ENCODE peak calls at places on chromosomes 13 and 19, in six cellular contexts. J is fibroblast of lung, H is heart left ventricle, S is ovary, T is pancreas, Q is PC-9. M is an unnamed sample. For H3K4me1, the result is how much of the 10 kb centered on the place peaks cover.

GRCh38 chr13:39559838-39560237 is 43.2 kb downstream of the LHFPL6 start:
- DNase-seq in J (no peak), H (no peak), S (no peak), T (no peak), Q (no peak), M (no peak)

GRCh38 chr13:62663767-62664166 is 1248.1 kb upstream of the PCDH20 start:
- DNase-seq in J (no peak), H (no peak), S (no peak), T (no peak), Q (no peak), M (no peak)

GRCh38 chr19:46192990-46193650 is 36.4 kb upstream of the IGFL1 start:
- DNase-seq in J (peak), H (no peak), S (no peak), T (no peak), Q (peak), M (no peak)

GRCh38 chr19:38665219-38665931 is 17.9 kb downstream of the ACTN4 start:
- DNase-seq in J (no peak), H (no peak), S (no peak), T (no peak), Q (no peak), M (no peak)

GRCh38 chr19:31675187-31675913 is 326.1 kb upstream of the TSHZ3 start:
- DNase-seq in J (peak), H (no peak), S (no peak), T (no peak), Q (no peak), M (no peak)

GRCh38 chr13:44199627-44200207 is 173.9 kb upstream of the SERP2 start:
- DNase-seq in J (peak), H (no peak), S (no peak), T (no peak), Q (peak), M (peak)

GRCh38 chr13:80010286-80010831 is 330.6 kb downstream of the SPRY2 start:
- DNase-seq in J (no peak), H (no peak), S (no peak), T (no peak), Q (no peak), M (no peak)

GRCh38 chr19:10961073-10961762 is 388 bp downstream of the SMARCA4 start:
- DNase-seq in J (peak), H (peak), S (peak), T (no peak), Q (no peak), M (no peak)

GRCh38 chr19:41755328-41755913 is at the start of gene CEACAM6:
- DNase-seq in J (no peak), H (no peak), S (no peak), T (no peak), Q (peak), M (no peak)

GRCh38 chr13:101417043-101417406 is 717 bp upstream of the NALCN start:
- DNase-seq in J (peak), H (no peak), S (no peak), T (no peak), Q (peak), M (no peak)

GRCh38 chr13:44801990-44802389 is 187.3 kb downstream of the NUFIP1 start:
- DNase-seq in J (peak), H (no peak), S (no peak), T (no peak), Q (peak), M (no peak)

GRCh38 chr13:110455941-110456340 is 105.6 kb downstream of the RAB20 start:
- DNase-seq in J (peak), H (peak), S (peak), T (peak), Q (peak), M (peak)

GRCh38 chr19:38134538-38135149 is 89.4 kb downstream of the DPF1 start:
- DNase-seq in J (peak), H (no peak), S (no peak), T (no peak), Q (no peak), M (no peak)

GRCh38 chr13:52195052-52195837 is 35.8 kb upstream of the NEK3 start:
- DNase-seq in J (peak), H (peak), S (peak), T (peak), Q (no peak), M (peak)

GRCh38 chr13:72145383-72145782 is 278.4 kb upstream of the DACH1 start:
- DNase-seq in J (no peak), H (no peak), S (no peak), T (no peak), Q (no peak), M (no peak)

GRCh38 chr19:751501-752341 is 809 bp downstream of the MISP start:
- DNase-seq in J (peak), H (no peak), S (no peak), T (no peak), Q (peak), M (peak)

GRCh38 chr13:62829476-62829875 is 1413.8 kb upstream of the PCDH20 start:
- DNase-seq in J (no peak), H (no peak), S (no peak), T (no peak), Q (no peak), M (no peak)

GRCh38 chr19:8510589-8511115 is 3.3 kb downstream of the ZNF414 start:
- DNase-seq in J (no peak), H (no peak), S (no peak), T (peak), Q (no peak), M (no peak)

GRCh38 chr13:53901593-53901992 is 873.0 kb downstream of the OLFM4 start:
- DNase-seq in J (no peak), H (no peak), S (no peak), T (no peak), Q (no peak), M (no peak)

GRCh38 chr13:113405481-113406300 is 41.8 kb upstream of the GRTP1 start:
- DNase-seq in J (peak), H (peak), S (no peak), T (peak), Q (no peak), M (no peak)

GRCh38 chr13:43298799-43299198 is 275.4 kb downstream of the DNAJC15 start:
- DNase-seq in J (no peak), H (no peak), S (no peak), T (no peak), Q (no peak), M (no peak)

GRCh38 chr13:89737051-89737450 is 1610.4 kb upstream of the MIR17HG start:
- DNase-seq in J (no peak), H (no peak), S (no peak), T (no peak), Q (no peak), M (no peak)

GRCh38 chr19:35959040-35959967 is 23.1 kb downstream of the LRFN3 start:
- DNase-seq in J (no peak), H (peak), S (no peak), T (peak), Q (no peak), M (peak)

GRCh38 chr13:49587311-49587847 is 2.0 kb upstream of the RCBTB1 start:
- DNase-seq in J (peak), H (no peak), S (no peak), T (no peak), Q (peak), M (no peak)

GRCh38 chr13:114315074-114315785 is 927 bp downstream of the CHAMP1 start:
- DNase-seq in J (no peak), H (no peak), S (no peak), T (no peak), Q (no peak), M (no peak)

GRCh38 chr19:44890366-44891015 is 563 bp upstream of the TOMM40 start:
- DNase-seq in J (peak), H (peak), S (no peak), T (peak), Q (peak), M (no peak)

GRCh38 chr19:42290523-42291436 is 11.2 kb upstream of the PRR19 start:
- DNase-seq in J (no peak), H (no peak), S (no peak), T (peak), Q (no peak), M (peak)

GRCh38 chr19:30152510-30153291 is 210.7 kb downstream of the URI1 start:
- DNase-seq in J (no peak), H (no peak), S (no peak), T (no peak), Q (no peak), M (no peak)

GRCh38 chr19:35249848-35250711 is 1.3 kb downstream of the LSR start:
- DNase-seq in J (no peak), H (no peak), S (no peak), T (no peak), Q (no peak), M (no peak)

GRCh38 chr13:29520671-29521070 is 74.8 kb downstream of the SLC7A1 start:
- DNase-seq in J (peak), H (no peak), S (no peak), T (no peak), Q (no peak), M (no peak)

GRCh38 chr19:10118960-10119359 is 739 bp downstream of the EIF3G start:
- DNase-seq in J (no peak), H (no peak), S (no peak), T (no peak), Q (peak), M (no peak)

GRCh38 chr13:53151692-53152421 is 123.2 kb downstream of the OLFM4 start:
- DNase-seq in J (peak), H (no peak), S (no peak), T (no peak), Q (no peak), M (no peak)

GRCh38 chr13:40026741-40027140 is 371.3 kb downstream of the COG6 start:
- DNase-seq in J (no peak), H (no peak), S (no peak), T (no peak), Q (no peak), M (no peak)

GRCh38 chr13:113176292-113176691 is 17.8 kb downstream of the PROZ start:
- DNase-seq in J (no peak), H (no peak), S (no peak), T (no peak), Q (no peak), M (no peak)

GRCh38 chr19:51020988-51021651 is 1.6 kb upstream of the KLK10 start:
- DNase-seq in J (peak), H (no peak), S (no peak), T (no peak), Q (peak), M (no peak)

GRCh38 chr13:109779074-109779473 is 7.3 kb downstream of the IRS2 start:
- DNase-seq in J (no peak), H (peak), S (no peak), T (no peak), Q (no peak), M (peak)

GRCh38 chr19:5128932-5129389 is 160.0 kb downstream of the KDM4B start:
- DNase-seq in J (peak), H (no peak), S (peak), T (peak), Q (no peak), M (peak)

GRCh38 chr19:37869766-37870340 is 36.5 kb downstream of the WDR87 start:
- DNase-seq in J (no peak), H (no peak), S (no peak), T (no peak), Q (no peak), M (no peak)

GRCh38 chr19:58395220-58395978 is at the start of gene RNF225:
- DNase-seq in J (no peak), H (no peak), S (no peak), T (peak), Q (peak), M (no peak)

DNA sequence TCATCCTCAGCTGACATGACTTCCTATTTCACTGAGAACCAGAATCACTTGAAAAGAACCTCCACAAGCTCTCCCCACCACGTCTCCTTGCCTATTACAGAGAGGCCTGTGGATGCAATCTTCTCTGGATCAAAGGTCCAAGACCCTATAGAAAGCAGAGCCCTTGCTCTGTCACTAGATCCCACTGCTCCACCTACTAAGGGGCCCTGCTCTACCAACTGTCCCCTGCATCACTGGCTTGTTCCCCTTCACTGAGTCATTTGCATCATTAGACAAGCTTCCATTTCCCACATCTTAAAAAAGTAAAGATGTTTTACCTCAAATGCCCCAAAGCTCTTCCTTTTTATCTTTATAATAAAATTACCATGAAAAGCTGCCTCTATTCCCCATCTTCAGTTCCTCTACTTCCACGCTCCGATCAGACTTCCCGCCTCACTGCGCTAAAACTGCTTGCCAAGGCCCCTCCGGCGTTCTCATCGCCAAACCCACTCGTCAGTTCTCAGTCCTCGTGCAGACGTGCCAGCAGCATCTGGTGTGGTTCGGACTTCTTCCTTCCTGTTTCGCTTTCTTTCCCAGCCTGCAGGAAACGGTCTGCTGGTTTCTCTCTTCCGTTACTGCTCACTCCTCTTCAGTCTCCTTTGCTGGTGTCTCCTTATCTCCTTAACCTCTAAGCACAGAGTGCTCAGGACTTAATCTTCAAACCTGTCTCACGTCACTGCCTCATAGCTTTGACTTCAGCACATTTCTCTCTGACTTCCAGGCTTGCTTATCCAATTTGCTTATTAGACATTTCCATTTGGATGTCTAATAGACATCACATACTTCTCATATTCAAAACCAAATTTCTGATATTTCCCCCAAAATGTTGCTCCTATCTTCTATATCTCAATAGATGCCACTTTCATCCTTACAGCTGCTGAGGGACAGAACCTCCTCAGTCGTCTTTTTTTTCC is 40.5 kb downstream of the RCBTB2 start:
- DNase-seq in J (peak), H (peak), S (peak), T (no peak), Q (no peak), M (peak)
- H3K4me1 ChIP-seq in J (under half), H (under half), S (under half), T (under half), Q (under half), M (under half)

DNA sequence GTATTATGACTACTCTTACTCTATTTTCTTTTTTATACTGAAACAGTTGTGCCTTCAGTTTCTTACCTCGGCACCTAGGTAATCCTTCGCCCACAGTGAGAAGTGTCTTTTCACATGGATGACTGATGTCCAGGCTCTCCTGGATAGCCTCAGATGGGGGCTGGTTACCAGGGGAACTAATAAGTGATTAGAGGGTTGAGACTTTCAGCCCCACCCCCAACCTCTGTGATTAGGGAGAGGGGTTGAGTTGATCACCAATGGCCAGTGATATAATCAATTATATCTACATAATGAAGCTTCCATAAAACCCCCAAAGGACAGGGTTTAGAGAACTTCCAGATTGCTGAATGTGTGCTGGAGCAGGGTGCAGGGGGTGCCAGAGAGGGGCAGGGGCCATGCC is 43.0 kb upstream of the GPR183 start:
- DNase-seq in J (no peak), H (no peak), S (no peak), T (no peak), Q (no peak), M (no peak)
- H3K4me3 ChIP-seq in J (no peak), H (no peak), S (no peak), T (no peak), Q (no peak), M (no peak)

GRCh38 chr13:33520480-33520839 is 234.9 kb upstream of the STARD13 start:
- DNase-seq in J (no peak), H (no peak), S (no peak), T (no peak), Q (no peak), M (no peak)
- H3K4me1 ChIP-seq in J (under half), H (under half), S (under half), T (under half), Q (under half), M (under half)

GRCh38 chr13:88074794-88075509 is 403.8 kb downstream of the SLITRK5 start:
- DNase-seq in J (peak), H (no peak), S (no peak), T (no peak), Q (no peak), M (no peak)
- H3K4me3 ChIP-seq in J (no peak), H (no peak), S (no peak), T (no peak), Q (no peak), M (no peak)

DNA sequence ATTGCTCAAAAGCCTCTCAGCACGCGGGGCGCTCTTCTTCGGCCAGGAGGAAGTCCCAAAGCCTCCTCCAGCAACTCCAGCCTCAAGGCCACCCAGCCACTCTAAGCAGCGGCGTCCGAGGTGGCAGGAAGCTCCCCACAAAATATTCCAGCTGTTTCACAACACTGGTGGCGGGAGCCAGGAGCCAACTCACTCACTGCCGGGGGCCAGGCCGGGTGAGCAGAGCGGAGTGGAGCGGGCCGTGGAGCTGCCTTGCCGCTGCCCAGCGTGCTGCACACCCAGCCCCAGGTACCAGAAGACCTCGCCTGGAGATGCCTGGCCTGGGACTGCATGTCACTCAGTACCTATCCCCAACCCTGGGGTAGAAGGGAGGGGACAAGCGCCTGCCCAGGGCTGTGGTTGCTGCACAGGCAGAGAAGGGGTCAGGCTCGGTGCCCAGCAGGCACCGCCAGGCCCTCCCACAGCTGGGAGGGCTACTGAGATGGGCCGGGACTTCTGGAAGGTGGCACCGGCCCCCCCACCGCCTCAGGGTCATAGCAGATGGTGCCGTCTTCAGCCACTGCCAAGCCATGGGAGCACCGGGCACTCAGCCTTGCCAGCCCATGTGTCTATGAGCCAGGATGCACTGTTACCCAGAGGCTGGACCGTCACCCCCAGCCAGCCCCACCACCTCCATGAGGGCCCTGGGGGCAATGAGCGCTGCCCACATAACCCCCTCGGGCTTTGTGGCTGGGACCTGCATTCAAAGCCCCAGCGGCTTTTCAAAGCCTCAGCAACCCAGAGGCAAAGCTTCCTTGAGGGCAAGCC is 59.2 kb downstream of the MLLT1 start:
- DNase-seq in J (peak), H (peak), S (peak), T (no peak), Q (no peak), M (peak)
- H3K4me1 ChIP-seq in J (under half), H (half or more), S (half or more), T (under half), Q (under half), M (under half)

GRCh38 chr19:18140473-18140872 is 12.5 kb upstream of the PIK3R2 start:
- DNase-seq in J (no peak), H (no peak), S (no peak), T (no peak), Q (no peak), M (no peak)

GRCh38 chr19:18137242-18137641 is 15.7 kb upstream of the PIK3R2 start:
- DNase-seq in J (no peak), H (no peak), S (no peak), T (no peak), Q (no peak), M (peak)

GRCh38 chr19:18141031-18141430 is 11.9 kb upstream of the PIK3R2 start:
- DNase-seq in J (no peak), H (no peak), S (no peak), T (no peak), Q (no peak), M (no peak)

GRCh38 chr19:18131841-18132596 is 20.9 kb upstream of the PIK3R2 start:
- DNase-seq in J (no peak), H (no peak), S (no peak), T (no peak), Q (no peak), M (no peak)

DNA sequence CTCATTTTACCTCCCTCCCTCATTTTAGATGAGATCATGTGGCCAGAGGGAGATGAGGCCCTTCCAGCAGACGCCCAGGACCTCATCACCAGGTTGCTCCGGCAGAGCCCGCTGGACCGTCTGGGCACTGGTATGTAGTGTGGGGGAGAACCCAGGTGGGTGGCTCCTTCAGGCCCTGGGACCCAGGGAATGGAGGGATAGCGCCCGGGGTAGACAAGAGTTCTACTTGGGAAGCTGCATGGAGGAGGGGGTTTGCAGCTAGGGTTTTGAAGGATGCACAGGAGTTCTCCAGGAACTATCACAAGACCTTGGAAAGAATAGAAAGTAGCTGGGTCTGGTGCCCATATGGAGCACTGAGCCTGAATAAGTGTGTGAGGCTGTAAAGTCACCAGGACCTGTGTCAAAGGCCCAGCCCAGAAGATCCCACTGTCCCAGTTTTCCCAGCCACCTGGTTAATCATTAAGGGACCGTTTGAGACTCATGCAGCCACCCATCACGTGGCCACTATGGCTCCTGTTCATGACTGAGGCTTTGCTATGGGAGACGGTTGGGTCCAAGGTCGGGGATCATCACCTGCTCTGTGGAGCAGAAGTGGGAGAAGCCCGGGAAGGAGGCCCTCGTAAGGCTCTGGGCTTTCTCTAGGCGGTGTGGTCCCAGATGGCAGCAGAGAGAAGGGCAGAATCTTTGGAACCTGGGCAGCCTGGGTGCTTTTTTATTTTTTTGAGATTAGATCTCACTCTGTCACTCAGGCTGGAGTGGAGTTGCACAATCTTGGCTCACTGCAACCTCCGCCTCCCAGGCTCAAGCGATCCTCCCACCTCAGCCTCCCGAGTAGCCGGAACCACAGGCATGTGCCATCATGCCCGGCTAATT is 17.0 kb upstream of the PIK3R2 start:
- DNase-seq in J (no peak), H (no peak), S (no peak), T (no peak), Q (no peak), M (no peak)
- H3K4me3 ChIP-seq in J (no peak), H (no peak), S (no peak), T (no peak), Q (no peak), M (no peak)